ENCODE peak calls at places on chromosome X, in ten cellular contexts. One of them, this sample, is unnamed.

GRCh38 chrX:118495958-118496762 is 545 bp downstream of the DOCK11 start:
- DNase-seq in gastrocnemius medialis: peak; percentile 26
- DNase-seq in endothelial cell of umbilical vein: peak; percentile 1
- DNase-seq in spleen: peak; percentile 95
- DNase-seq in heart left ventricle: peak; percentile 33
- DNase-seq in tibial nerve: peak; percentile 39
- DNase-seq in A549: no peak
- DNase-seq in stomach: peak; percentile 63
- DNase-seq in IMR-90: no peak
- DNase-seq in body of pancreas: peak; percentile 15
- DNase-seq in this sample: peak; percentile 91

GRCh38 chrX:110852180-110852579 is 56.6 kb upstream of the CHRDL1 start:
- DNase-seq in gastrocnemius medialis: no peak
- DNase-seq in endothelial cell of umbilical vein: no peak
- DNase-seq in spleen: no peak
- DNase-seq in heart left ventricle: no peak
- DNase-seq in tibial nerve: no peak
- DNase-seq in A549: peak; percentile 15
- DNase-seq in stomach: no peak
- DNase-seq in IMR-90: peak; percentile 5
- DNase-seq in body of pancreas: no peak
- DNase-seq in this sample: no peak

GRCh38 chrX:7614616-7615015 is 228.4 kb upstream of the VCX start:
- DNase-seq in gastrocnemius medialis: no peak
- DNase-seq in endothelial cell of umbilical vein: no peak
- DNase-seq in spleen: no peak
- DNase-seq in heart left ventricle: no peak
- DNase-seq in tibial nerve: no peak
- DNase-seq in A549: no peak
- DNase-seq in stomach: no peak
- DNase-seq in IMR-90: no peak
- DNase-seq in body of pancreas: no peak
- DNase-seq in this sample: no peak

GRCh38 chrX:13428055-13428786 is 108.4 kb upstream of the ATXN3L start:
- DNase-seq in gastrocnemius medialis: no peak
- DNase-seq in endothelial cell of umbilical vein: peak; percentile 76
- DNase-seq in spleen: peak; percentile 68
- DNase-seq in heart left ventricle: no peak
- DNase-seq in tibial nerve: no peak
- DNase-seq in A549: peak; percentile 24
- DNase-seq in stomach: no peak
- DNase-seq in IMR-90: peak; percentile 72
- DNase-seq in body of pancreas: no peak
- DNase-seq in this sample: no peak

GRCh38 chrX:40735318-40736169 is at the start of gene MED14:
- DNase-seq in gastrocnemius medialis: peak; percentile 85
- DNase-seq in endothelial cell of umbilical vein: peak; percentile 89
- DNase-seq in spleen: peak; percentile 98
- DNase-seq in heart left ventricle: peak; percentile 89
- DNase-seq in tibial nerve: peak; percentile 71
- DNase-seq in A549: peak; percentile 57
- DNase-seq in stomach: peak; percentile 86
- DNase-seq in IMR-90: peak; percentile 83
- DNase-seq in body of pancreas: peak; percentile 85
- DNase-seq in this sample: peak; percentile 89

GRCh38 chrX:17082831-17083230 is 136.4 kb downstream of the REPS2 start:
- DNase-seq in gastrocnemius medialis: no peak
- DNase-seq in endothelial cell of umbilical vein: peak; percentile 3
- DNase-seq in spleen: no peak
- DNase-seq in heart left ventricle: no peak
- DNase-seq in tibial nerve: no peak
- DNase-seq in A549: peak; percentile 44
- DNase-seq in stomach: no peak
- DNase-seq in IMR-90: no peak
- DNase-seq in body of pancreas: no peak
- DNase-seq in this sample: no peak

GRCh38 chrX:24979081-24979480 is 36.7 kb downstream of the ARX start:
- DNase-seq in gastrocnemius medialis: no peak
- DNase-seq in endothelial cell of umbilical vein: no peak
- DNase-seq in spleen: no peak
- DNase-seq in heart left ventricle: no peak
- DNase-seq in tibial nerve: no peak
- DNase-seq in A549: no peak
- DNase-seq in stomach: no peak
- DNase-seq in IMR-90: peak; percentile 11
- DNase-seq in body of pancreas: no peak
- DNase-seq in this sample: no peak

GRCh38 chrX:118566359-118566758 is 70.7 kb downstream of the DOCK11 start:
- DNase-seq in gastrocnemius medialis: no peak
- DNase-seq in endothelial cell of umbilical vein: no peak
- DNase-seq in spleen: no peak
- DNase-seq in heart left ventricle: no peak
- DNase-seq in tibial nerve: no peak
- DNase-seq in A549: no peak
- DNase-seq in stomach: no peak
- DNase-seq in IMR-90: peak; percentile 15
- DNase-seq in body of pancreas: no peak
- DNase-seq in this sample: no peak

GRCh38 chrX:51461053-51462050 is 35.0 kb downstream of the NUDT11 start:
- DNase-seq in gastrocnemius medialis: no peak
- DNase-seq in endothelial cell of umbilical vein: peak; percentile 34
- DNase-seq in spleen: no peak
- DNase-seq in heart left ventricle: no peak
- DNase-seq in tibial nerve: peak; percentile 39
- DNase-seq in A549: peak; percentile 12
- DNase-seq in stomach: no peak
- DNase-seq in IMR-90: peak; percentile 42
- DNase-seq in body of pancreas: no peak
- DNase-seq in this sample: no peak

GRCh38 chrX:79325263-79325958 is 41.7 kb downstream of the ITM2A start:
- DNase-seq in gastrocnemius medialis: no peak
- DNase-seq in endothelial cell of umbilical vein: no peak
- DNase-seq in spleen: peak; percentile 37
- DNase-seq in heart left ventricle: no peak
- DNase-seq in tibial nerve: no peak
- DNase-seq in A549: no peak
- DNase-seq in stomach: no peak
- DNase-seq in IMR-90: no peak
- DNase-seq in body of pancreas: no peak
- DNase-seq in this sample: no peak

GRCh38 chrX:8565729-8566128 is 101.1 kb downstream of the VCX3B start:
- DNase-seq in gastrocnemius medialis: no peak
- DNase-seq in endothelial cell of umbilical vein: no peak
- DNase-seq in spleen: no peak
- DNase-seq in heart left ventricle: no peak
- DNase-seq in tibial nerve: no peak
- DNase-seq in A549: no peak
- DNase-seq in stomach: no peak
- DNase-seq in IMR-90: no peak
- DNase-seq in body of pancreas: no peak
- DNase-seq in this sample: no peak

GRCh38 chrX:24148118-24148517 is 1.4 kb upstream of the ZFX start:
- DNase-seq in gastrocnemius medialis: no peak
- DNase-seq in endothelial cell of umbilical vein: peak; percentile 17
- DNase-seq in spleen: no peak
- DNase-seq in heart left ventricle: no peak
- DNase-seq in tibial nerve: no peak
- DNase-seq in A549: no peak
- DNase-seq in stomach: no peak
- DNase-seq in IMR-90: peak; percentile 11
- DNase-seq in body of pancreas: no peak
- DNase-seq in this sample: no peak

GRCh38 chrX:105013719-105014118 is 206.8 kb downstream of the TEX13A start:
- DNase-seq in gastrocnemius medialis: no peak
- DNase-seq in endothelial cell of umbilical vein: no peak
- DNase-seq in spleen: no peak
- DNase-seq in heart left ventricle: no peak
- DNase-seq in tibial nerve: no peak
- DNase-seq in A549: no peak
- DNase-seq in stomach: no peak
- DNase-seq in IMR-90: no peak
- DNase-seq in body of pancreas: no peak
- DNase-seq in this sample: no peak

GRCh38 chrX:85114776-85115175 is 111.1 kb downstream of the APOOL start:
- DNase-seq in gastrocnemius medialis: no peak
- DNase-seq in endothelial cell of umbilical vein: no peak
- DNase-seq in spleen: no peak
- DNase-seq in heart left ventricle: no peak
- DNase-seq in tibial nerve: no peak
- DNase-seq in A549: no peak
- DNase-seq in stomach: no peak
- DNase-seq in IMR-90: no peak
- DNase-seq in body of pancreas: no peak
- DNase-seq in this sample: no peak

GRCh38 chrX:13647709-13648212 is 5.2 kb upstream of the TCEANC start:
- DNase-seq in gastrocnemius medialis: peak; percentile 21
- DNase-seq in endothelial cell of umbilical vein: peak; percentile 64
- DNase-seq in spleen: no peak
- DNase-seq in heart left ventricle: peak; percentile 33
- DNase-seq in tibial nerve: peak; percentile 19
- DNase-seq in A549: no peak
- DNase-seq in stomach: peak; percentile 64
- DNase-seq in IMR-90: peak; percentile 89
- DNase-seq in body of pancreas: peak; percentile 61
- DNase-seq in this sample: peak; percentile 67

DNA sequence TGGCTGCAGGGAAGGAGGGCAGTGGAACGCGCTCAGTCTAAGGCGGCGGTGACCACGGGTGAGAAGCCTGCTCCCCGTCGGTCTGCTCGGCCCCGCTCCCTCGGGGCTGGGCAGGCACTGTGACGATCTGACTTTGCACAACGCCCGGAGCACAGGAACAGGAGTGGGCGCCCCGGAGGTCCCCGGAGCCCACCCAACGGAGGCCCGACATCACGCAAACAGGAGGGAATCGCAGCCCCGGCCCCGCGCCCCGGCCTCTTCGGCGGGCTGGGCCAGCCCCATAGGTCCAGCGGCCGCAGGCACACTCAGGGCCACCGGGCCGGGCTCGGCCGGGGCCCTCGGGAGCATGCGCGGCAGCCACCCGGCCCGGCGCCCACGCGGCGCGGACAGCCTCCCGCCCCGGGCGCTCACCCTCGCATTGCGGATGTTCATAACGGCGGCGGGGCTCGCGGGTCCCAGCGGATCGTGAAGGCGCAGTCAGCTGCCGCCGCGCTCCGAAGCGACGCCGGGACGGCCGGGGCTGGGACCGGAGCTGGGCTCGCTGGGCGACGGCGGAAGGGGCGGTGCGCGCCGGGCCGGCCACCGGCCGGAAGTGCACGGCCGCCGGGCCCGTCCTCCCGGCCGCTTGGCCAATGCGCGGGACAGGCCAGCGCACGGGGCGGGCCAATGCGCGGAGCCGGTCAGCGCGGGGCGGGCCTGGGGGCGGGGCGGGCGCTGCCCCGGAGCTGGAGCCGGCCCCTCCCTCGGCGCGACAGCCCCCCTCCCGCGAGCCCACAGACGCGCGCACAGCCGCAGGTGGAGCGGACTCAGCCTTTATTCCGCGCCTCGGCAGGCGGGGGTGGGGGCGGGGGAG is at the start of gene NAA10:
- DNase-seq in gastrocnemius medialis: peak; percentile 68
- DNase-seq in endothelial cell of umbilical vein: peak; percentile 62
- DNase-seq in spleen: peak; percentile 91
- DNase-seq in heart left ventricle: peak; percentile 77
- DNase-seq in tibial nerve: no peak
- DNase-seq in A549: peak; percentile 72
- DNase-seq in stomach: peak; percentile 80
- DNase-seq in IMR-90: peak; percentile 63
- DNase-seq in body of pancreas: peak; percentile 79
- DNase-seq in this sample: peak; percentile 85
- H3K27ac ChIP-seq in gastrocnemius medialis: peak within 1 kb of the TSS; percentile 70
- H3K27ac ChIP-seq in endothelial cell of umbilical vein: peak within 1 kb of the TSS; percentile 44
- H3K27ac ChIP-seq in spleen: no peak within 1 kb of the TSS
- H3K27ac ChIP-seq in heart left ventricle: peak within 1 kb of the TSS; percentile 61
- H3K27ac ChIP-seq in tibial nerve: no peak within 1 kb of the TSS
- H3K27ac ChIP-seq in A549: peak within 1 kb of the TSS; percentile 92
- H3K27ac ChIP-seq in stomach: peak within 1 kb of the TSS; percentile 86
- H3K27ac ChIP-seq in IMR-90: peak within 1 kb of the TSS; percentile 46
- H3K27ac ChIP-seq in body of pancreas: peak within 1 kb of the TSS; percentile 55
- H3K27ac ChIP-seq in this sample: peak within 1 kb of the TSS; percentile 57

GRCh38 chrX:114797494-114797893 is 213.6 kb downstream of the HTR2C start:
- DNase-seq in gastrocnemius medialis: no peak
- DNase-seq in endothelial cell of umbilical vein: no peak
- DNase-seq in spleen: no peak
- DNase-seq in heart left ventricle: no peak
- DNase-seq in tibial nerve: no peak
- DNase-seq in A549: no peak
- DNase-seq in stomach: no peak
- DNase-seq in IMR-90: no peak
- DNase-seq in body of pancreas: no peak
- DNase-seq in this sample: no peak
- TF ChIP-seq POLR2A in gastrocnemius medialis: no peak
- TF ChIP-seq POLR2A in endothelial cell of umbilical vein: no peak
- TF ChIP-seq POLR2A in spleen: no peak
- TF ChIP-seq POLR2A in heart left ventricle: no peak
- TF ChIP-seq POLR2A in tibial nerve: no peak
- TF ChIP-seq POLR2A in A549: no peak
- TF ChIP-seq POLR2A in stomach: no peak
- TF ChIP-seq POLR2A in IMR-90: no peak
- TF ChIP-seq POLR2A in body of pancreas: no peak
- TF ChIP-seq POLR2A in this sample: no peak

DNA sequence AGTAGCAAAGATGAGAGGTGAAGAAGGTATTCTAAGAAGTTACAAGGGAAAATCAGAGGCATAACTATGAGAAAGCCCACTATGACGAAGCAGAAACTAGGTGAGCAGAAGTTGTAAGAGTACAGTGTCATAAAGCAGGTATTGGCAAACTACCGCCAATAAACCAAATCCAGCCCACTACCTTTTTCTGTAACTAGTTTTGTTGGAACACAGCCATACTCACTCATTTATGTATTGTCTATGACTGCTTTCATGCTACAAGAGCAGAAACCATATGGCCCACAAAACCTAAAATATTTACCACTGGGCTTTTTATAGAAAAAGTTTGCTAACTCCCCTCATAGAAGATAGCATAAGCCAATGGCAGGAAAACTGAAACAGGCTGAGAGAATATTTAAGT is 31.8 kb upstream of the ZCCHC13 start:
- DNase-seq in gastrocnemius medialis: no peak
- DNase-seq in endothelial cell of umbilical vein: no peak
- DNase-seq in spleen: no peak
- DNase-seq in heart left ventricle: no peak
- DNase-seq in tibial nerve: no peak
- DNase-seq in A549: no peak
- DNase-seq in stomach: no peak
- DNase-seq in IMR-90: no peak
- DNase-seq in body of pancreas: no peak
- DNase-seq in this sample: no peak
- H3K9me3 ChIP-seq in gastrocnemius medialis: no peaks in the 10 kb centered on the region
- H3K9me3 ChIP-seq in endothelial cell of umbilical vein: no peaks in the 10 kb centered on the region
- H3K9me3 ChIP-seq in spleen: no peaks in the 10 kb centered on the region
- H3K9me3 ChIP-seq in heart left ventricle: no peaks in the 10 kb centered on the region
- H3K9me3 ChIP-seq in tibial nerve: no peaks in the 10 kb centered on the region
- H3K9me3 ChIP-seq in A549: no peaks in the 10 kb centered on the region
- H3K9me3 ChIP-seq in stomach: no peaks in the 10 kb centered on the region
- H3K9me3 ChIP-seq in IMR-90: no peaks in the 10 kb centered on the region
- H3K9me3 ChIP-seq in body of pancreas: no peaks in the 10 kb centered on the region
- H3K9me3 ChIP-seq in this sample: no peaks in the 10 kb centered on the region

DNA sequence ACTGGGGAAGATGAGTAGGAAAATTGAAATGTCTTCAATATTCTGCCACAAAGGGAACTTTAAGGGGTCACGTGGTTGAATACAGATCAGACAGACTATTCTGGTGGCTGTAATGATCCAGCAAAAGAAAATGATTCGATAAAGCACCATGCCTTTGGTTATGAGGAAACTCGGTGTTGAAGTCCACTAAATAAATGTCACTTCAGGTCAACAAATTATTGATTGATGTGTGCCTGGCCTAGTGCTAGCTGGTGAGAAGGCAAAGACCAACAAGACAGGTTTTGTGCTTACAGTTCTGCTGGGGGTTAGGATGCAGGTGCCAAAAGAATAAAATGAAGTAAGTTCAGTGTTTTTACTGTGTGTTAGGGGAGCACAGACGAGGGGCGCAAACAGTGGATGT is 142.5 kb downstream of the STAG2 start:
- DNase-seq in gastrocnemius medialis: no peak
- DNase-seq in endothelial cell of umbilical vein: no peak
- DNase-seq in spleen: no peak
- DNase-seq in heart left ventricle: no peak
- DNase-seq in tibial nerve: no peak
- DNase-seq in A549: no peak
- DNase-seq in stomach: no peak
- DNase-seq in IMR-90: no peak
- DNase-seq in body of pancreas: no peak
- DNase-seq in this sample: no peak
- H3K27ac ChIP-seq in gastrocnemius medialis: no peak overlapping the region
- H3K27ac ChIP-seq in endothelial cell of umbilical vein: no peak overlapping the region
- H3K27ac ChIP-seq in spleen: no peak overlapping the region
- H3K27ac ChIP-seq in heart left ventricle: no peak overlapping the region
- H3K27ac ChIP-seq in tibial nerve: no peak overlapping the region
- H3K27ac ChIP-seq in A549: no peak overlapping the region
- H3K27ac ChIP-seq in stomach: no peak overlapping the region
- H3K27ac ChIP-seq in IMR-90: no peak overlapping the region
- H3K27ac ChIP-seq in body of pancreas: no peak overlapping the region
- H3K27ac ChIP-seq in this sample: no peak overlapping the region